ENCODE peak calls at places on chromosomes 11 and 22, in five cellular contexts. P is transverse colon, I is esophagus muscularis mucosa, V is esophagus squamous epithelium, X is A549. Z is an unnamed sample.

GRCh38 chr22:44567846-44568493 is 69.9 kb upstream of the RTL6 start:
- DNase-seq in P (peak), I (no peak), V (no peak), X (peak), Z (no peak)

GRCh38 chr11:97739892-97740782 is 1280.6 kb upstream of the CNTN5 start:
- DNase-seq in P (no peak), I (no peak), V (no peak), X (no peak), Z (no peak)

GRCh38 chr22:27262371-27262770 is 539.2 kb downstream of the MN1 start:
- DNase-seq in P (no peak), I (no peak), V (no peak), X (no peak), Z (no peak)

GRCh38 chr11:83971063-83971462 is 684.9 kb upstream of the CCDC90B start:
- DNase-seq in P (no peak), I (no peak), V (no peak), X (no peak), Z (no peak)

GRCh38 chr22:27786253-27786898 is 15.2 kb downstream of the MN1 start:
- DNase-seq in P (no peak), I (no peak), V (no peak), X (no peak), Z (no peak)

GRCh38 chr22:29205598-29206371 is at the start of gene EMID1:
- DNase-seq in P (peak), I (no peak), V (no peak), X (peak), Z (no peak)

GRCh38 chr22:47456031-47456430 is 693.6 kb downstream of the TBC1D22A start:
- DNase-seq in P (no peak), I (peak), V (no peak), X (no peak), Z (no peak)

GRCh38 chr11:128232588-128232987 is 354.8 kb downstream of the ETS1 start:
- DNase-seq in P (no peak), I (no peak), V (no peak), X (no peak), Z (no peak)

GRCh38 chr22:47168900-47169800 is 406.7 kb downstream of the TBC1D22A start:
- DNase-seq in P (peak), I (no peak), V (no peak), X (peak), Z (peak)

GRCh38 chr11:33970984-33971466 is 79.1 kb upstream of the LMO2 start:
- DNase-seq in P (peak), I (no peak), V (no peak), X (peak), Z (no peak)

GRCh38 chr22:32803020-32803758 is 1.7 kb downstream of the TIMP3 start:
- DNase-seq in P (no peak), I (no peak), V (no peak), X (no peak), Z (peak)

GRCh38 chr11:64745523-64746328 is 1.8 kb upstream of the RASGRP2 start:
- DNase-seq in P (peak), I (peak), V (no peak), X (peak), Z (peak)

GRCh38 chr11:6735306-6735705 is 36.5 kb downstream of the OR2AG2 start:
- DNase-seq in P (no peak), I (no peak), V (no peak), X (no peak), Z (no peak)

GRCh38 chr22:50206599-50206998 is 5.8 kb downstream of the SELENOO start:
- DNase-seq in P (peak), I (no peak), V (no peak), X (peak), Z (peak)

GRCh38 chr11:85626496-85626895 is 648 bp downstream of the DLG2 start:
- DNase-seq in P (no peak), I (no peak), V (no peak), X (no peak), Z (peak)

GRCh38 chr11:84687433-84687832 is 939.7 kb downstream of the DLG2 start:
- DNase-seq in P (no peak), I (no peak), V (no peak), X (no peak), Z (no peak)

GRCh38 chr11:121035169-121035755 is 11.4 kb downstream of the TBCEL start:
- DNase-seq in P (no peak), I (no peak), V (no peak), X (no peak), Z (no peak)

GRCh38 chr11:61392991-61393595 is 706 bp downstream of the TMEM216 start:
- DNase-seq in P (no peak), I (no peak), V (no peak), X (peak), Z (no peak)

GRCh38 chr11:69542314-69543168 is 61.1 kb downstream of the LINC01488 start:
- DNase-seq in P (no peak), I (no peak), V (no peak), X (no peak), Z (no peak)

GRCh38 chr11:44221992-44222391 is 87.9 kb downstream of the ALX4 start:
- DNase-seq in P (no peak), I (no peak), V (no peak), X (no peak), Z (no peak)

GRCh38 chr11:113874096-113874919 is 1.1 kb downstream of the USP28 start:
- DNase-seq in P (no peak), I (no peak), V (no peak), X (no peak), Z (no peak)

GRCh38 chr11:13721760-13722159 is 53.3 kb downstream of the FAR1 start:
- DNase-seq in P (no peak), I (no peak), V (no peak), X (no peak), Z (no peak)

GRCh38 chr22:19432092-19432844 is at the start of gene MRPL40:
- DNase-seq in P (peak), I (peak), V (peak), X (peak), Z (peak)
- TF ChIP-seq POLR2A in P (peak), I (peak), V (no peak), X (peak), Z (peak)

DNA sequence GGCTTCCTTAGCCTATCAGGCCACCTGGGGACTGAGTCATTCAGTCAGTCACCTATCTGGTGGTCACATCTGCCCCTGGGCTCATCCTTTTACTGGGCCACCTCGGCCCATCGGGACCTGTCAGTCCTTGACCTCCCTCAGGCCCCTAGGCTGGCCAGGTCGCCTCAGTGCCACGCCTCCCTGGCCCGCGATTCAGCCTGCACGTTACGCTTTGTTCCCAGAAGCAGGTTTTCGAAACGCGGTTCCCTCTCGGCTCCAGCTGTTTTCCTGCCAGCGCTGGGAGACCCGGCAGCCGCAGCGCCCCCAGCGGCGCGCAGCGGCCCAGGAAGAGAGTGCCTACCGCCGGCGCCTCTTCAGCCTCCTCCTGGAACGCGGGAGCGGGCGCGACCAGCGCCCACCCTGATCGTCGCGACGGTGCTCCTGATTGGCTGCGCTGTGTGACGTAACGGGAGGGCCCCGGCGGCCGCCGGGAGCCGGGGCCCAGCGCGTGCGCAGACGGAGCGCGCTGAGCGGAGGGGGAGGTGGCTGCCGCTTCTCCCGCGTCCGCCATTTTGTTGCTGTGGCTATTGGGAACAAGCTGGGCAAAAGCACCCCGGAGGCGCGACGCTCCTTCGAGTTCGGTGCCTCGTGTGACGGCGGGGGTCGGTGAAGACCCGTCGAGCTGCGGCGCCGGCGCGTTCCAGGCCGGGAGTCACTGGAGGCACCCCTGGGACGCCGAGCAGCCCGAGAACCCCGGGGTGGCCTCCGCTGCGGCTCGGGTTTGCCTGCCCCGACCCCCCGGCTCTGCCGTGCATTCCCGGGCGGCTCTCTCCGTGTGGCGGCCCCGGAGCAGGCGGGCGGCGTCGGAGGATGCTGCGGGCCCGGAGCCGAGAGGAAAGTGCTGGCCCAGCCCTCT is at the start of gene CRKL:
- DNase-seq in P (peak), I (peak), V (peak), X (peak), Z (peak)
- TF ChIP-seq POLR2A in P (peak), I (peak), V (no peak), X (peak), Z (peak)

GRCh38 chr11:47269002-47269828 is 718 bp upstream of the MADD start:
- DNase-seq in P (peak), I (peak), V (peak), X (peak), Z (peak)

GRCh38 chr11:47271328-47271727 is 1.4 kb downstream of the MADD start:
- DNase-seq in P (no peak), I (no peak), V (no peak), X (no peak), Z (no peak)

GRCh38 chr11:47268448-47269001 is 1.4 kb upstream of the MADD start:
- DNase-seq in P (no peak), I (no peak), V (no peak), X (no peak), Z (no peak)

GRCh38 chr11:47270331-47271271 is 668 bp downstream of the MADD start:
- DNase-seq in P (peak), I (no peak), V (no peak), X (peak), Z (no peak)

DNA sequence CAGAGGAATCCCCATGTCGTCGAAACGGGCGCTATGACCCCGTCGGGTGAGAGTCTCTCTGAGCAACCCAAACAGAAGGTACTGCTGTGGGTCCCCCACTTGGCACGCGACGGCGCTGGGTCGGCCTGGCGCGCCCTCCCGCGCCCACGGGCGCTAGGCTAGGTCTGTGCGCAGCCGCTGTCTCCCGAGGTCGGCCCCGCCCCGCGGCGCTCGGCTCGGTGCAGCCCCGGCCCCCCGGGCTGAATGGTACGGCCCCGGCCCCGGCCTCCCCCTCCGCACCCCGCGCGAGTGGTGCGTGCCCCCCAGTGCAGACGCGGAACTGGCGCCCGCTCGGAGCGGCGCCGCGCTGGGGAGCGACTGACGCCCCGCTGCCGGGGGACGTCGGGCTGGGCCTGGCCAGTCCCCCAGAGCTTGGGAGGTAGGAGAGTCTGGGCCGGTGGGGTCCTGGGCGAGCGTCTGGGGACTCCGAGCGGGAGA is at the start of gene MADD:
- DNase-seq in P (peak), I (peak), V (peak), X (peak), Z (peak)
- TF ChIP-seq POLR2A in P (peak), I (peak), V (no peak), X (peak), Z (peak)

GRCh38 chr11:10453261-10453660 is 1.8 kb upstream of the AMPD3 start:
- DNase-seq in P (no peak), I (no peak), V (no peak), X (no peak), Z (no peak)

GRCh38 chr11:10455637-10456487 is 798 bp downstream of the AMPD3 start:
- DNase-seq in P (peak), I (peak), V (peak), X (peak), Z (no peak)

GRCh38 chr11:10456519-10456918 is 1.5 kb downstream of the AMPD3 start:
- DNase-seq in P (no peak), I (peak), V (no peak), X (no peak), Z (no peak)

GRCh38 chr11:10454506-10454901 is 560 bp upstream of the AMPD3 start:
- DNase-seq in P (no peak), I (no peak), V (no peak), X (no peak), Z (no peak)

GRCh38 chr11:10454902-10455631 is at the start of gene AMPD3:
- DNase-seq in P (peak), I (no peak), V (no peak), X (peak), Z (no peak)
- TF ChIP-seq POLR2A in P (no peak), I (no peak), V (no peak), X (peak), Z (no peak)

DNA sequence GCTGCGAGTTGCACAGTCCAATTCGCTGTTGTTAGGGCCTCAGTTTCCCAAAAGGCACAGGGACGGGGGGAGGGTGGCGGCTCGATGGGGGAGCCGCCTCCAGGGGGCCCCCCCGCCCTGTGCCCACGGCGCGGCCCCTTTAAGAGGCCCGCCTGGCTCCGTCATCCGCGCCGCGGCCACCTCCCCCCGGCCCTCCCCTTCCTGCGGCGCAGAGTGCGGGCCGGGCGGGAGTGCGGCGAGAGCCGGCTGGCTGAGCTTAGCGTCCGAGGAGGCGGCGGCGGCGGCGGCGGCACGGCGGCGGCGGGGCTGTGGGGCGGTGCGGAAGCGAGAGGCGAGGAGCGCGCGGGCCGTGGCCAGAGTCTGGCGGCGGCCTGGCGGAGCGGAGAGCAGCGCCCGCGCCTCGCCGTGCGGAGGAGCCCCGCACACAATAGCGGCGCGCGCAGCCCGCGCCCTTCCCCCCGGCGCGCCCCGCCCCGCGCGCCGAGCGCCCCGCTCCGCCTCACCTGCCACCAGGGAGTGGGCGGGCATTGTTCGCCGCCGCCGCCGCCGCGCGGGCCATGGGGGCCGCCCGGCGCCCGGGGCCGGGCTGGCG is at the start of gene BCR:
- DNase-seq in P (peak), I (no peak), V (no peak), X (peak), Z (peak)
- TF ChIP-seq POLR2A in P (no peak), I (no peak), V (no peak), X (peak), Z (peak)